ENCODE peak calls at places on chromosomes 12 and 14, in six cellular contexts. A is GM20000, W is suprapubic skin, R is RCC 7860, C is stromal cell of bone marrow, B is iPS-NIHi11. K is an unnamed sample.

GRCh38 chr14:55731881-55732498 is 152.0 kb downstream of the KTN1 start:
- DNase-seq in A (peak; percentile 35), W (no peak), R (no peak), C (no peak), B (no peak), K (no peak)

GRCh38 chr12:49198431-49199155 is 9.7 kb upstream of the TUBA1A start:
- DNase-seq in A (no peak), W (no peak), R (peak; percentile 34), C (peak; percentile 70), B (peak; percentile 59), K (peak; percentile 62)

GRCh38 chr12:116094475-116094874 is 183.0 kb downstream of the MED13L start:
- DNase-seq in A (no peak), W (no peak), R (no peak), C (no peak), B (no peak), K (no peak)

GRCh38 chr14:68270342-68270741 is 450.8 kb downstream of the RAD51B start:
- DNase-seq in A (no peak), W (no peak), R (no peak), C (no peak), B (no peak), K (no peak)

GRCh38 chr12:29270446-29270845 is 110.5 kb downstream of the ERGIC2 start:
- DNase-seq in A (no peak), W (no peak), R (no peak), C (no peak), B (no peak), K (no peak)

GRCh38 chr12:6532927-6533652 is 1.2 kb upstream of the GAPDH start:
- DNase-seq in A (peak; percentile 63), W (peak; percentile 85), R (peak; percentile 72), C (no peak), B (peak; percentile 71), K (no peak)

GRCh38 chr12:90020006-90020405 is 311.4 kb upstream of the ATP2B1 start:
- DNase-seq in A (no peak), W (no peak), R (no peak), C (no peak), B (no peak), K (no peak)

GRCh38 chr12:114218136-114218535 is 187.8 kb downstream of the TBX5 start:
- DNase-seq in A (no peak), W (no peak), R (no peak), C (no peak), B (no peak), K (no peak)

GRCh38 chr12:75862692-75863471 is 168.7 kb downstream of the PHLDA1 start:
- DNase-seq in A (no peak), W (no peak), R (peak; percentile 59), C (peak; percentile 71), B (no peak), K (peak; percentile 58)

GRCh38 chr14:84404246-84404645 is 1125.7 kb upstream of the FLRT2 start:
- DNase-seq in A (no peak), W (no peak), R (no peak), C (no peak), B (no peak), K (no peak)

GRCh38 chr14:78530078-78530477 is 359.9 kb downstream of the NRXN3 start:
- DNase-seq in A (peak; percentile 11), W (no peak), R (peak; percentile 7), C (no peak), B (peak; percentile 70), K (no peak)

K was measured in GM04503.